ENCODE peak calls at places on chromosome 3, in five cellular contexts. H is neural progenitor cell, U is Panc1, E is heart left ventricle, T is hepatocyte. Q is an unnamed sample.
A peak's percentile ranks its signal among the peaks of the same experiment; 100 is the strongest.

GRCh38 chr3:197555281-197556261 is at the start of gene BDH1:
- DNase-seq in H (peak; percentile 79), U (no peak), E (peak; percentile 34), T (peak; percentile 69), Q (peak; percentile 41)

GRCh38 chr3:95302044-95302443 is 1239.2 kb downstream of the NSUN3 start:
- DNase-seq in H (no peak), U (no peak), E (no peak), T (peak; percentile 51), Q (no peak)

GRCh38 chr3:177914224-177914623 is 622.0 kb upstream of the KCNMB2 start:
- DNase-seq in H (no peak), U (no peak), E (no peak), T (no peak), Q (no peak)

GRCh38 chr3:156769661-156770654 is 56.2 kb upstream of the LEKR1 start:
- DNase-seq in H (no peak), U (no peak), E (no peak), T (no peak), Q (no peak)

GRCh38 chr3:53342353-53342752 is 5.0 kb downstream of the DCP1A start:
- DNase-seq in H (no peak), U (no peak), E (peak; percentile 55), T (peak; percentile 37), Q (no peak)

GRCh38 chr3:4939276-4939675 is 40.0 kb upstream of the BHLHE40 start:
- DNase-seq in H (no peak), U (no peak), E (no peak), T (no peak), Q (no peak)

GRCh38 chr3:153162513-153163348 is 705 bp downstream of the RAP2B start:
- DNase-seq in H (peak; percentile 71), U (no peak), E (peak; percentile 47), T (peak; percentile 53), Q (no peak)

GRCh38 chr3:151770941-151771340 is 37.2 kb downstream of the AADACL2 start:
- DNase-seq in H (no peak), U (no peak), E (peak; percentile 66), T (peak; percentile 41), Q (no peak)

GRCh38 chr3:176926034-176926433 is 271.2 kb downstream of the TBL1XR1 start:
- DNase-seq in H (no peak), U (no peak), E (no peak), T (no peak), Q (no peak)

GRCh38 chr3:81218023-81218422 is 543.4 kb downstream of the GBE1 start:
- DNase-seq in H (peak; percentile 37), U (no peak), E (no peak), T (peak; percentile 44), Q (no peak)
- TF ChIP-seq CTCF in H (peak; percentile 62), U (peak; percentile 21), E (peak; percentile 18), T (peak; percentile 67), Q (no peak)

DNA sequence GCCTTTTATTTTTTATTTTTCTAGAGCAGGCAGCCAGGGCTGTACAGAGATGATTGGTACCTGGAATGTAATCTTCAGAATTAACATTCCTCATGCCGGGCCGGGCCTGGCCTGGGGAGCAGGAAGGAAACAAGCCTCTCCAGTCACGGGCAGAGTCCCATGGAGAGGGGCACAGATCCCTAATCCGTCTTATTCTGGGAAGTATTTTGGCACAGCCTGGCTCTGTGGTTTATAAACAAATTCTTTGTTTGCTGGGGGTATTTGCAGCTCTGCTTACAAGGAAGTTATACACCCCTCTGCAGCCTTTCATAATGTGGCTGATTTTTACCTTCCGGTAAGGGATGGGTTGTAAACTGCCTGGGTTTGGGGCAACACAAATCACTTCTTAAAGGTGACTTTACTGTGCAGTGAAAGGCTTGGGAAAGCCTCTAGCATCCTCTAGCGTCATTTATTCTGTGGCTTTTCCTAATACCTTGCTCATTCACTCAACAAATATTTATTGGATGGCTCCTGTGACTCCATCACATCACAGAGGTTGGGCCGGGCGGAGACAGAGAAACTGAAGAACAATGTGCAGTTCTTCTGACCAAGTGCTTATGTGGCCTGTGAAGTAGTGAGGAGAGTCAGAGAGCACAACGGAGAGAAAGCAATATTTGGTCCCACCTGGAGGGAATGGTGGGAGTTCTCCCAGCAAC is 2.7 kb downstream of the SLC6A20 start:
- DNase-seq in H (peak; percentile 49), U (no peak), E (no peak), T (no peak), Q (no peak)
- H3K27ac ChIP-seq in H (no peak overlapping the region), U (no peak overlapping the region), E (no peak overlapping the region), T (no peak overlapping the region), Q (no peak overlapping the region)

GRCh38 chr3:71247221-71247947 is 336.1 kb downstream of the FOXP1 start:
- DNase-seq in H (peak; percentile 64), U (no peak), E (no peak), T (no peak), Q (peak; percentile 65)

GRCh38 chr3:71244153-71245051 is 339.1 kb downstream of the FOXP1 start:
- DNase-seq in H (peak; percentile 41), U (no peak), E (peak; percentile 63), T (no peak), Q (no peak)

GRCh38 chr3:71245971-71246860 is 337.3 kb downstream of the FOXP1 start:
- DNase-seq in H (peak; percentile 60), U (no peak), E (no peak), T (no peak), Q (no peak)

GRCh38 chr3:71243230-71243629 is 340.3 kb downstream of the FOXP1 start:
- DNase-seq in H (no peak), U (no peak), E (no peak), T (no peak), Q (no peak)

DNA sequence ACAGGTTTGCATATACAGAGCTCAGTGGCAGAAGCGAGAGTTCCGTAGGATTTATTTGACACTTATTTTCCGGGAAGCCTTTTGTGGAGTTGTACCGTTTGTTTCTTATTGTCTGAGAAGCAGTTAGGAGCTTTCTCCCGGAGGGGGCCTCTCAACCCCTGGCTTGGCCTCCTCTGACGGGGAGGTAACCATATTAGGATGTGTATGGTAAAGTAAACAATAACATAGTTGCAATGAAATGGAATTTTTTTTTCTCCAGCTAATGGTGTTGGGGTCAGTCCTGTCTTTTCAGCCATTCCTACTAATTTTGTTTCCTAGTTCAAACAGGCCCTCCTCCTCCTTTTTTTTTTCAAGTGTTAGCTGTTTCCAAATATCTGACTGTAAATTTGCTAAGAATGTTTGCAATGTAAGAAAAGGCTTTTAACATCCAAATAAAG is 338.5 kb downstream of the FOXP1 start:
- DNase-seq in H (peak; percentile 34), U (no peak), E (no peak), T (peak; percentile 55), Q (no peak)
- TF ChIP-seq CTCF in H (no peak), U (no peak), E (no peak), T (no peak), Q (no peak)

DNA sequence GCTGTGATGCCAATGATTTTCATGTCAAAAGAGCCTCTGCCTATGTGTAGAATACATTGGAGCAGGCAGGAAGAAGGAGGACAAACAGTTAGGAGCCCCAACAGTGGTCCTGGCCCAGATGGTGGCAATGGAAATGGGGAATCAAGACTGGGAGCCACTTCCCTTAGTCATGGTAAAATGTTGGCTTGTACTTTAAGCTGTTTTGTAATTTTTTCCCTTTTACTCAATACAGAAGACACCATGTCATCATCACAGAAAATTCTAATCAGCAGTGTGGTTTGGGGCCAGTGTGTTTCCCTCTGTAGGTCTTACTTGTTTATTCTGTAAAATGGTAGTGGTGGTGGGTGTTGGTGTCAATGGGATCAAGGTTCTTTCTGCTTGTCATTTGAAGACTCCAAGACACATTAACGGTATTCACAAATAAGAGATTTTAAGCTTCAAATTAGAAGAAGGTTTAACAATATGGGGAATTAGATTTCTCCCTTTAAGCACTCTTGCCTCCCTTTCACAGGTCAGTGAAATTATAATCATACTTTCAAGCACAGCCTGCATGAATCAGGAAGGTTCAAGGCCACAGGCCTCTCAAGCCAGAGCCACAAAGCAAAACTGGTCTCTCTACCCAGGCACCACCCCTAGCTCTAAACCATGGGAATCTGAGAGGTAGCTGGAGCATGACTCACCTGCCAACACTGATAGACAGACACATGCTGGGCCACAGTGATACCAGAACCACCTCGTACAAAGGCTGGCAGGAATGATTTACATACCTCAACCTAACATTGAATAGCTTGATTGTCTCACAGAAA is 24.9 kb downstream of the SIAH2 start:
- DNase-seq in H (no peak), U (no peak), E (no peak), T (peak; percentile 66), Q (peak; percentile 72)
- H3K27ac ChIP-seq in H (no peak overlapping the region), U (no peak overlapping the region), E (no peak overlapping the region), T (peak overlapping the region; percentile 88), Q (no peak overlapping the region)

DNA sequence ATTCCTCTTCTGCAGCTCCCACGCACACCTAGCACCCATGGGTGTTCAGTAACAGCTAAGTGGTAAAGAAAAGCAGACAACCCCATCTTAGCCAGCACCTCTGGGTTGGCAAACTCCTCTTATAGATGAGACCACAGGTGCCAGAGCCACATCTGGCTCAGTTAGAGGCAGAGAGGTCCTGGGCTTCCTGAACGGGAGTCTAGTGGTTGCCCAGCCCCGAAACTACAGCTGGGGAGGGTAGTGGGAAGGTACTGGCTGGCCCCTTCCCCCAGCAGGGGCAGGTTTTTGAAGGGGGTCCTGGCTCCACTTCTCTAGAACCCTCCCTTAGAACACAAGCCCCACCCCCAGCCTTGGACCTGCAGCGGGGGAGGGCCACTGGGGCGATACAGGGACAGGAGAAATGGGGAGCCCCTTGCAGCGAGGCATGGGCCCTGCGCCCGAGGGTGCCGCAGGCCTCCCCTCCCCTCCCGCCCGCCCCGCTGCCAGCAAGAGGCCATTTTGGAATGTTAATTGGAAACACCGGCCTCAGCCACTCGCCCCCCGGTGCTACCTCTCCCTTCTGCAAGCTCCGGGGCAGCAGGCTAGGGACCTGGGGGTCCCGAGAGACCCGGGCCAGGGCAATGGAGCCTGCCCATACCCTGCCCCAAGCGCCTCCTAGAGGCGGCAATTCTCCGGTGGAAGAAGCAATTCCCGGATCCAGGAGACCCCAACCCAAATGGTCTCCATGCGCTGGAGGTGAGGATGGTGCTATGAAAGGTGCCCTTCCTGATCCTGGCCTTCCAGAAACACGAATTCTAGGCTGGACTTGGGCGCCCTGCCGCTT is 1.5 kb downstream of the DUSP7 start:
- DNase-seq in H (peak; percentile 69), U (no peak), E (no peak), T (no peak), Q (no peak)
- TF ChIP-seq CTCF in H (peak; percentile 60), U (peak; percentile 57), E (peak; percentile 30), T (peak; percentile 40), Q (peak; percentile 34)

GRCh38 chr3:24129549-24129948 is 184.5 kb downstream of the NR1D2 start:
- DNase-seq in H (peak; percentile 3), U (no peak), E (no peak), T (no peak), Q (no peak)
- H3K27ac ChIP-seq in H (no peak overlapping the region), U (no peak overlapping the region), E (no peak overlapping the region), T (peak overlapping the region; percentile 66), Q (peak overlapping the region; percentile 82)

GRCh38 chr3:9009976-9010545 is 46.8 kb upstream of the RAD18 start:
- DNase-seq in H (no peak), U (no peak), E (no peak), T (no peak), Q (no peak)

GRCh38 chr3:9015250-9015649 is 52.0 kb upstream of the RAD18 start:
- DNase-seq in H (no peak), U (no peak), E (no peak), T (no peak), Q (no peak)

GRCh38 chr3:9013782-9014181 is 50.5 kb upstream of the RAD18 start:
- DNase-seq in H (no peak), U (no peak), E (no peak), T (no peak), Q (peak; percentile 9)

GRCh38 chr3:9012521-9012920 is 49.2 kb upstream of the RAD18 start:
- DNase-seq in H (no peak), U (no peak), E (no peak), T (no peak), Q (no peak)

DNA sequence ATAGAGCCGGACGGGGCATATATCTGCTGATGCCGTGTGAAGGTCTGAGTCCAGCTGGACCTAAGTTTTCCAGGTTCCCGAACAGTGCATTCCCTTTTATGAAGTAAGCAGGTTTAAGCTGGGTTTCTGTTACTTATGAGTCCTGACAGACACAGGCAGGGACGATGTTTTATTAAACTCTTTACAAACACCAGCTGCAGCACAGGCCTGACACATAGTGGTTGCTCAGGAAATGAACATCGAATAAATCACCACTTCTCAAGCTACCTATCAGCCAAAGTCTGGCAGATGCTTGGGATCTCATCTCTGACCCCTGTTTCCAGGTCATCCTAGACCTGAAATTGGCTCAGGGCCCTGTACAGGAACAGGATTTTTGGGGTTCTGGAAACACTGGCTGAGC is 50.9 kb upstream of the RAD18 start:
- DNase-seq in H (no peak), U (no peak), E (no peak), T (peak; percentile 48), Q (no peak)
- TF ChIP-seq CTCF in H (no peak), U (no peak), E (no peak), T (peak; percentile 26), Q (no peak)

Q was measured in RWPE1.